ENCODE peak calls at places on chromosome 13, in eight cellular contexts. J is ascending aorta; M is stimulated activated CD4-positive, alpha-beta T cell treated with anti-CD3 and anti-CD28 coated beads, Interleukin-4, amount 100 ng/mL, for 1 hour; C is HFFc6; T is GM19239; Y is T-helper 2 cell; R is cardiac muscle cell; N is activated CD4-positive, CD25-positive, alpha-beta regulatory T cell treated with anti-CD3 and anti-CD28 coated beads, Interleukin-2, amount 50 U/mL, for 16 hours. D is an unnamed sample.

GRCh38 chr13:95120650-95121049 is 180.6 kb downstream of the ABCC4 start:
- DNase-seq in J (no peak), Y (no peak), M (no peak), T (no peak), C (no peak), N (no peak), R (no peak), D (no peak)

GRCh38 chr13:72820156-72820897 is 38.4 kb downstream of the PIBF1 start:
- DNase-seq in Y (no peak), M (no peak), N (no peak), C (peak), T (no peak), J (no peak), R (no peak), D (no peak)

GRCh38 chr13:73129023-73129422 is 70.2 kb downstream of the KLF5 start:
- DNase-seq in Y (no peak), N (no peak), C (no peak), R (no peak), T (no peak), M (no peak), J (no peak), D (no peak)

GRCh38 chr13:45446181-45446580 is 18.6 kb upstream of the COG3 start:
- DNase-seq in Y (no peak), M (no peak), N (no peak), J (no peak), C (peak), T (no peak), R (no peak), D (no peak)

GRCh38 chr13:28865312-28865711 is 45.2 kb downstream of the MTUS2 start:
- DNase-seq in R (no peak), J (no peak), N (no peak), Y (no peak), M (no peak), T (no peak), C (no peak), D (no peak)

GRCh38 chr13:33543089-33543459 is 257.5 kb upstream of the STARD13 start:
- DNase-seq in C (no peak), J (no peak), T (no peak), R (no peak), Y (no peak), M (no peak), N (no peak), D (no peak)

GRCh38 chr13:41050041-41050440 is 11.3 kb upstream of the WBP4 start:
- DNase-seq in T (no peak), C (no peak), N (no peak), Y (no peak), J (no peak), M (no peak), R (no peak), D (no peak)

GRCh38 chr13:45278096-45278645 is 62.8 kb downstream of the TPT1 start:
- DNase-seq in N (no peak), M (no peak), T (no peak), R (no peak), C (no peak), Y (no peak), J (no peak), D (no peak)

GRCh38 chr13:32829676-32830091 is 186.5 kb upstream of the KL start:
- DNase-seq in J (no peak), M (no peak), T (no peak), R (no peak), Y (no peak), N (no peak), C (peak), D (no peak)

GRCh38 chr13:54029226-54029625 is 1000.6 kb downstream of the OLFM4 start:
- DNase-seq in C (no peak), J (no peak), Y (no peak), M (no peak), T (peak), R (no peak), N (no peak), D (no peak)

GRCh38 chr13:80341098-80341701 is at the start of gene SPRY2:
- DNase-seq in Y (no peak), C (peak), T (no peak), N (no peak), M (peak), J (peak), R (peak), D (peak)

GRCh38 chr13:45328661-45329105 is 12.3 kb downstream of the TPT1 start:
- DNase-seq in R (no peak), T (no peak), M (no peak), C (peak), J (no peak), Y (no peak), N (no peak), D (no peak)

GRCh38 chr13:59680429-59681024 is 483.2 kb downstream of the DIAPH3 start:
- DNase-seq in C (peak), R (peak), Y (no peak), T (no peak), J (no peak), M (no peak), N (no peak), D (no peak)

GRCh38 chr13:30158774-30159445 is 148.4 kb downstream of the KATNAL1 start:
- DNase-seq in J (no peak), C (peak), N (no peak), M (no peak), R (no peak), Y (no peak), T (no peak), D (no peak)

GRCh38 chr13:33004454-33004853 is 11.8 kb upstream of the KL start:
- DNase-seq in C (no peak), R (no peak), J (no peak), Y (no peak), M (no peak), N (no peak), T (no peak), D (no peak)

GRCh38 chr13:50359779-50360178 is 344.5 kb downstream of the KCNRG start:
- DNase-seq in R (no peak), C (no peak), M (no peak), T (no peak), Y (no peak), N (no peak), J (no peak), D (no peak)

GRCh38 chr13:44347905-44348304 is 25.7 kb upstream of the SERP2 start:
- DNase-seq in N (no peak), J (no peak), M (no peak), T (no peak), Y (no peak), R (peak), C (no peak), D (no peak)

GRCh38 chr13:100235311-100235901 is 146.5 kb downstream of the PCCA start:
- DNase-seq in C (peak), J (no peak), R (peak), N (no peak), T (peak), Y (no peak), M (no peak), D (peak)

GRCh38 chr13:110183925-110184324 is 123.0 kb downstream of the COL4A1 start:
- DNase-seq in Y (no peak), T (no peak), N (no peak), J (no peak), M (no peak), R (no peak), C (peak), D (no peak)

GRCh38 chr13:114222461-114222968 is 12.2 kb upstream of the CDC16 start:
- DNase-seq in M (no peak), T (no peak), J (no peak), N (no peak), R (peak), C (no peak), Y (no peak), D (no peak)

GRCh38 chr13:68168448-68168847 is 938.3 kb upstream of the PCDH9 start:
- DNase-seq in J (no peak), R (no peak), T (no peak), N (no peak), M (no peak), Y (no peak), C (no peak), D (no peak)

GRCh38 chr13:76019421-76020044 is 383.4 kb downstream of the LMO7 start:
- DNase-seq in T (no peak), R (peak), Y (no peak), N (no peak), J (no peak), M (no peak), C (peak), D (peak)

GRCh38 chr13:114313061-114313860 is 1.0 kb upstream of the CHAMP1 start:
- DNase-seq in N (no peak), J (no peak), M (peak), Y (peak), T (peak), C (no peak), R (no peak), D (no peak)

D was measured in neural crest cell.